ENCODE peak calls at places on chromosomes 4 and X, in ten cellular contexts. S, Z, R, P, M, X, B, K, W and C are unnamed samples.

GRCh38 chrX:134210465-134210864 is 26.5 kb upstream of the CCDC160 start:
- DNase-seq in B (no peak), S (no peak), P (no peak), K (no peak), X (no peak), W (no peak), R (no peak), M (no peak), Z (no peak), C (no peak)

GRCh38 chrX:118000518-118000917 is 116.1 kb downstream of the KLHL13 start:
- DNase-seq in W (no peak), B (no peak), X (no peak), M (no peak), Z (no peak), P (no peak), R (no peak), S (no peak), K (no peak), C (no peak)

GRCh38 chr4:110615366-110616161 is 7.3 kb downstream of the PITX2 start:
- DNase-seq in B (no peak), R (no peak), S (no peak), M (no peak), X (no peak), K (no peak), P (peak; percentile 74), Z (no peak), W (no peak), C (no peak)

GRCh38 chr4:7770675-7771050 is 169.0 kb downstream of the AFAP1 start:
- DNase-seq in P (no peak), M (no peak), X (no peak), K (no peak), W (no peak), B (no peak), S (no peak), R (no peak), Z (no peak), C (no peak)

GRCh38 chr4:94538229-94538628 is 86.5 kb downstream of the PDLIM5 start:
- DNase-seq in M (no peak), Z (no peak), P (no peak), X (no peak), K (no peak), R (no peak), B (no peak), S (no peak), W (no peak), C (no peak)

GRCh38 chrX:8689473-8689872 is 42.5 kb downstream of the ANOS1 start:
- DNase-seq in M (no peak), K (no peak), Z (no peak), P (no peak), B (no peak), R (no peak), S (no peak), X (no peak), W (no peak), C (no peak)

GRCh38 chrX:153515435-153515834 is 2.0 kb upstream of the ATP2B3 start:
- DNase-seq in B (no peak), S (no peak), Z (no peak), R (no peak), M (no peak), P (no peak), W (no peak), K (no peak), X (no peak), C (no peak)

GRCh38 chr4:148951346-148951745 is 509.1 kb upstream of the NR3C2 start:
- DNase-seq in B (no peak), W (no peak), P (no peak), X (no peak), S (no peak), K (no peak), Z (no peak), R (no peak), M (no peak), C (no peak)

GRCh38 chrX:9940397-9940796 is 26.8 kb upstream of the CLDN34 start:
- DNase-seq in Z (peak; percentile 60), W (no peak), X (no peak), M (no peak), B (peak; percentile 66), R (no peak), S (peak; percentile 78), P (no peak), K (peak; percentile 93), C (peak; percentile 60)

GRCh38 chrX:39721570-39722279 is 376.0 kb downstream of the BCOR start:
- DNase-seq in R (no peak), P (no peak), X (no peak), B (peak; percentile 60), M (no peak), W (no peak), K (peak; percentile 88), S (peak; percentile 57), Z (peak; percentile 55), C (no peak)

GRCh38 chr4:106773106-106773905 is 262.8 kb downstream of the DKK2 start:
- DNase-seq in R (no peak), X (no peak), B (peak; percentile 72), Z (peak; percentile 2), M (no peak), K (peak; percentile 29), S (no peak), W (no peak), P (no peak), C (no peak)

GRCh38 chr4:38166082-38166481 is 205.9 kb downstream of the PTTG2 start:
- DNase-seq in P (no peak), K (no peak), X (no peak), W (no peak), S (no peak), M (no peak), R (no peak), B (no peak), Z (no peak), C (no peak)

GRCh38 chr4:108031427-108032083 is 41.9 kb downstream of the HADH start:
- DNase-seq in Z (no peak), K (peak; percentile 10), W (no peak), S (no peak), M (no peak), X (no peak), R (no peak), P (no peak), B (peak; percentile 55), C (no peak)

GRCh38 chrX:115011428-115011827 is 6.0 kb downstream of the IL13RA2 start:
- DNase-seq in K (no peak), S (no peak), X (no peak), Z (no peak), P (no peak), M (no peak), R (no peak), B (no peak), W (no peak), C (no peak)

GRCh38 chr4:165440415-165440882 is 61.6 kb downstream of the CPE start:
- DNase-seq in K (peak; percentile 90), X (peak; percentile 39), P (no peak), B (peak; percentile 65), R (peak; percentile 42), S (peak; percentile 10), M (no peak), Z (peak; percentile 90), W (no peak), C (no peak)
- H3K4me3 ChIP-seq in K (no peak overlapping the region), X (no peak overlapping the region), P (no peak overlapping the region), B (peak overlapping the region; percentile 5), R (peak overlapping the region; percentile 29), S (no peak overlapping the region), M (no peak overlapping the region), Z (no peak overlapping the region), W (no peak overlapping the region), C (no peak overlapping the region)

DNA sequence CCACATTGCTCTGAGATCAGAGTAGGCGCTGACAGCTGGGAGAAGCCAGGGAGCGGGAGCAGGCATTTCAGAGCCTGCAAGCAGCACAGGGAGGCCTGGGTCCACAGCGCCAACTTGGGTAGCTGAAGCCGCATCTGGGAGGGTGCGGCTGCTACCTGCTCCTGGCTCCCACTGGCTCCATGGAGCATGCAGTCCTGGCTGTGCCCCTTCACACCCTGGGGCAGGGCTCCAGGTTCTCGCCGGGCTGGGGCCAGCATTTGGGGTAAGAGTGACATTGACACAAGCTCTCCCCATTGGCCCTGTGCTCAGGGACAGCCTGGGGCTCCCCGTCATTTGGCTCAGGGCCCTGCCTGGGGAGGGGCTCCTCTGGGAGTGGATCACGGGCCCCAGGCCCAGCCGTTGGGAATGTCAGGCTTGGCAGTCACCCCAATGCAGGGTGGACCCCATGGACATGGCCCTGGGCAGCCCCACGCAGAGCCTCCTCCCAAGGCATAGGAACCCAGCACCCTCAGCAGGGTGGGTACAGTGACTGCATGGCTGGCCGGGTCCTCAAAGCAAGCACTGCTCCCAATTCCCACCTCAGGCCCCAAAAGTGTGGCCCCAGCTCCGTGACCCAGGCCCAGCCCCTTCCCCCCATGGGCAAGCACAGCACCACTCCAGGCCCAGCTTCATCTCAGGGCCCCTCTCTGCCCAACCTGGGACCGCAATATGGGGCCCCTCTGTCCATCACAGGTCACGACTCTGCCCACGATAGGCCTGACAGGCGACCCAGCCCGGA is 82.4 kb downstream of the PRDM5 start:
- DNase-seq in P (no peak), X (no peak), W (no peak), K (no peak), Z (no peak), M (no peak), S (no peak), B (no peak), R (no peak), C (no peak)
- H3K9ac ChIP-seq in P (no peak overlapping the region), X (no peak overlapping the region), W (no peak overlapping the region), K (no peak overlapping the region), Z (no peak overlapping the region), M (no peak overlapping the region), S (no peak overlapping the region), B (no peak overlapping the region), R (no peak overlapping the region), C (no peak overlapping the region)

GRCh38 chrX:19564606-19565005 is 49.3 kb upstream of the MAP3K15 start:
- DNase-seq in X (no peak), Z (no peak), P (no peak), B (no peak), R (no peak), W (no peak), S (no peak), M (no peak), K (no peak), C (no peak)
- H3K9me3 ChIP-seq in X (no peaks in the 10 kb centered on the region), Z (no peaks in the 10 kb centered on the region), P (no peaks in the 10 kb centered on the region), B (no peaks in the 10 kb centered on the region), R (no peaks in the 10 kb centered on the region), W (no peaks in the 10 kb centered on the region), S (no peaks in the 10 kb centered on the region), M (no peaks in the 10 kb centered on the region), K (no peaks in the 10 kb centered on the region), C (no peaks in the 10 kb centered on the region)

GRCh38 chr4:113112341-113112978 is 63.0 kb downstream of the ANK2 start:
- DNase-seq in P (no peak), X (no peak), M (no peak), K (no peak), B (no peak), S (no peak), R (no peak), Z (no peak), W (no peak), C (no peak)

GRCh38 chr4:113114884-113115283 is 65.4 kb downstream of the ANK2 start:
- DNase-seq in W (no peak), M (no peak), S (no peak), K (no peak), R (no peak), B (no peak), P (no peak), X (no peak), Z (no peak), C (no peak)

GRCh38 chr4:113117346-113117677 is 67.9 kb downstream of the ANK2 start:
- DNase-seq in Z (no peak), K (no peak), R (no peak), W (no peak), P (no peak), X (no peak), B (no peak), M (no peak), S (no peak), C (no peak)

GRCh38 chr4:113113151-113113550 is 63.7 kb downstream of the ANK2 start:
- DNase-seq in W (no peak), S (no peak), X (no peak), P (no peak), Z (no peak), K (no peak), B (no peak), M (no peak), R (no peak), C (no peak)

GRCh38 chr4:113116414-113117345 is 67.2 kb downstream of the ANK2 start:
- DNase-seq in S (no peak), P (peak; percentile 39), K (peak; percentile 11), B (no peak), W (no peak), Z (no peak), R (no peak), X (no peak), M (no peak), C (no peak)
- H3K4me3 ChIP-seq in S (no peak overlapping the region), P (no peak overlapping the region), K (no peak overlapping the region), B (no peak overlapping the region), W (no peak overlapping the region), Z (no peak overlapping the region), R (no peak overlapping the region), X (no peak overlapping the region), M (no peak overlapping the region), C (no peak overlapping the region)